ENCODE peak calls at places on chromosomes 1 and 21, in ten cellular contexts. N is suprapubic skin; Q is CD8-positive, alpha-beta T cell; C is AG10803; V is progenitor cell of endocrine pancreas; G is HCT116; U is RWPE1; X is upper lobe of right lung; R is AG09309; F is GM20000. O is an unnamed sample.

GRCh38 chr1:42334240-42335049 is 590 bp downstream of the FOXJ3 start:
- DNase-seq in X (no peak), C (peak; percentile 61), V (no peak), N (peak; percentile 77), F (peak; percentile 59), R (no peak), U (peak; percentile 68), Q (no peak), G (peak; percentile 31), O (no peak)

GRCh38 chr1:36257375-36257767 is 33.1 kb downstream of the THRAP3 start:
- DNase-seq in R (no peak), V (no peak), X (no peak), C (peak; percentile 30), G (no peak), N (no peak), Q (no peak), U (no peak), F (no peak), O (no peak)

GRCh38 chr1:147609358-147609757 is 61.0 kb downstream of the ACP6 start:
- DNase-seq in F (no peak), Q (no peak), G (no peak), C (no peak), X (no peak), R (no peak), N (no peak), U (no peak), V (no peak), O (no peak)

GRCh38 chr1:156794506-156795373 is 21.9 kb downstream of the SH2D2A start:
- DNase-seq in G (no peak), U (no peak), R (no peak), F (no peak), Q (no peak), C (no peak), N (no peak), X (no peak), V (no peak), O (no peak)

GRCh38 chr21:36208326-36209013 is 51.8 kb downstream of the DOP1B start:
- DNase-seq in U (no peak), N (no peak), G (no peak), F (no peak), R (no peak), C (no peak), X (no peak), V (no peak), Q (no peak), O (no peak)

GRCh38 chr21:46045154-46045553 is 52.8 kb upstream of the COL6A2 start:
- DNase-seq in U (no peak), F (no peak), Q (no peak), V (no peak), X (no peak), C (peak; percentile 69), N (no peak), G (no peak), R (no peak), O (no peak)

GRCh38 chr1:110829955-110830553 is 42.9 kb upstream of the CD53 start:
- DNase-seq in R (no peak), U (peak; percentile 44), Q (peak; percentile 20), N (no peak), C (peak; percentile 17), V (no peak), G (peak; percentile 45), F (peak; percentile 34), X (no peak), O (no peak)

GRCh38 chr1:8421721-8422120 is 103.8 kb downstream of the SLC45A1 start:
- DNase-seq in V (no peak), N (no peak), X (no peak), Q (no peak), F (no peak), R (no peak), G (no peak), U (no peak), C (no peak), O (no peak)

GRCh38 chr1:113123737-113124136 is 50.7 kb downstream of the LRIG2 start:
- DNase-seq in Q (no peak), X (no peak), V (no peak), C (no peak), N (no peak), U (no peak), R (no peak), F (no peak), G (no peak), O (no peak)

GRCh38 chr1:228936881-228937280 is 201.6 kb downstream of the RHOU start:
- DNase-seq in X (no peak), R (no peak), G (no peak), C (no peak), N (no peak), Q (no peak), V (no peak), U (no peak), F (no peak), O (no peak)

DNA sequence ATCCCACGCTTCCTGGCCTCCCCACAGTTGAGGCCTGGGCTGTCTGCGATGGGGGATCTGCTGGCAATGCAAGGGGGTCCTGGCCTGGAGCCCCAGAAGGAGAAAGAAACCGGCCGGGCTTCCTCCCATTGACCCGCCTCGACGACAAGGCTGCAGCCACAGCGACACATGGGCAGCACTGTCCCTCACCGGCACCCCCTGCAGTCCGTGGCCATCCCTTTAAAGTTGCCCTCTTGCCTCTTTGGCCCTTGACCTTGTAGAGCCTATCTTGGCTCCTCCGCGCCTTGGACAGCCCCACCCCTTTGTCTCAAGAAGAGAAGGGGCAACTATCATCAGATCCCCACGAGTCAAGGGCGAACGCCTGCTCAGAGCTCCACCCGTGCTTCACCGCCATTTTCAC is 106.0 kb downstream of the CASZ1 start:
- DNase-seq in U (no peak), R (no peak), Q (no peak), N (no peak), F (no peak), C (no peak), G (no peak), V (no peak), X (no peak), O (no peak)
- TF ChIP-seq CTCF in U (no peak), R (no peak), Q (no peak), N (no peak), F (no peak), C (peak; percentile 3), G (no peak), V (no peak), X (peak; percentile 9), O (no peak)

DNA sequence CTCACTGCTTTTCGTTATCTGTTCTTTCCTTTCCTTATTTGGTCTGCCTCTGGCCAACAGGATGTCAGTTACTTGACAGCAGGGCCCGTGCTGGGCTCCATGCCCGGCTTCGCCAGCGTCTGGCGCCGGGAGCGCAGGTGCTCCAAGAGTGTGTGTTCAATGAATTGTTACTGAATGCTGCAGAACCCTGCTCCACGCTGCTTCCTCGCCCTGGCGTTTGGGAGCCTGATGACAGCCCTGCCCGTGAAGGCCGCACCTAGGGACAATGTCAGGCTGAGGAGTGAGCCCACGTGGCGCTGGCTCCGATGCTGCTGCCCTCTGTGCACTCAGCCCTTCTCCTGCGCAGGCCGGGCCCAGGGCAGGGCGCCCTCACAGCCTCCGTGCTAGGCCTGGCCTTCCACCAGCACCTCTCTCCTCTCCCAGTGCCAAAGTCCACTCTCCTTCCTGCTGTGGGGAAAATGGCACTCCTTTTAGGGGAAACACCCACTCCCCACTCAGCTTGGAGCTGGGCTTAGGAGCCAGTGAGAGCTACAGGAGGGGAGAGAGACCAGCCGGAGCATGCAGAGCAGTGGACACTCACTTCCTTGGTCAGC is 51.4 kb downstream of the ACBD3 start:
- DNase-seq in R (no peak), N (no peak), F (no peak), V (no peak), Q (no peak), C (no peak), X (peak; percentile 89), U (no peak), G (no peak), O (no peak)
- TF ChIP-seq CTCF in R (no peak), N (no peak), F (no peak), V (no peak), Q (no peak), C (no peak), X (no peak), U (no peak), G (no peak), O (no peak)

GRCh38 chr21:15539376-15539775 is 190.4 kb upstream of the USP25 start:
- DNase-seq in R (no peak), C (no peak), N (no peak), G (no peak), U (no peak), X (no peak), F (no peak), Q (no peak), V (no peak), O (no peak)
- TF ChIP-seq CTCF in R (no peak), C (no peak), N (no peak), G (no peak), U (no peak), X (no peak), F (no peak), Q (no peak), V (no peak), O (no peak)

GRCh38 chr1:25698252-25698651 is 81.7 kb downstream of the MAN1C1 start:
- DNase-seq in X (no peak), Q (no peak), F (no peak), V (no peak), C (no peak), N (no peak), U (no peak), G (no peak), R (no peak), O (no peak)

GRCh38 chr1:25701030-25701785 is 84.6 kb downstream of the MAN1C1 start:
- DNase-seq in G (no peak), R (no peak), Q (no peak), V (no peak), X (no peak), F (no peak), U (no peak), N (peak; percentile 62), C (no peak), O (no peak)

GRCh38 chr1:25700124-25700523 is 83.5 kb downstream of the MAN1C1 start:
- DNase-seq in G (no peak), V (no peak), U (no peak), Q (no peak), X (no peak), C (peak; percentile 87), N (no peak), F (no peak), R (no peak), O (no peak)

GRCh38 chr1:25700626-25701025 is 84.0 kb downstream of the MAN1C1 start:
- DNase-seq in G (no peak), R (no peak), N (peak; percentile 56), F (no peak), C (no peak), Q (no peak), U (no peak), V (no peak), X (no peak), O (no peak)

GRCh38 chr1:25699501-25700089 is 83.0 kb downstream of the MAN1C1 start:
- DNase-seq in N (no peak), G (no peak), Q (no peak), C (peak; percentile 28), R (no peak), F (no peak), X (no peak), U (no peak), V (no peak), O (no peak)
- TF ChIP-seq CTCF in N (no peak), G (no peak), Q (no peak), C (no peak), R (no peak), F (no peak), X (no peak), U (no peak), V (no peak), O (no peak)